ENCODE peak calls at places on chromosomes 2 and 18, in nine cellular contexts. Z is AG04450, J is midbrain, T is right cardiac atrium, O is HCT116, R is left lung, L is AG08395, P is neural progenitor cell, U is hippocampal formation. M is an unnamed sample.

GRCh38 chr2:232372231-232373208 is 6.0 kb upstream of the ALPP start:
- DNase-seq in J (no peak), O (no peak), R (peak), L (peak), T (no peak), P (no peak), Z (no peak), U (no peak), M (no peak)

GRCh38 chr2:169526451-169526850 is 16.9 kb downstream of the KLHL41 start:
- DNase-seq in Z (no peak), L (no peak), J (no peak), U (no peak), R (no peak), T (no peak), P (no peak), O (no peak), M (no peak)

GRCh38 chr18:56475250-56475649 is 163.1 kb downstream of the TXNL1 start:
- DNase-seq in L (peak), Z (no peak), U (no peak), O (no peak), P (no peak), J (no peak), R (no peak), T (no peak), M (no peak)

GRCh38 chr2:205722538-205722878 is 40.2 kb downstream of the NRP2 start:
- DNase-seq in P (peak), U (no peak), L (no peak), J (no peak), O (no peak), R (no peak), Z (no peak), T (no peak), M (no peak)

GRCh38 chr18:10787293-10787901 is 261.6 kb downstream of the NAPG start:
- DNase-seq in J (peak), U (peak), O (peak), R (no peak), T (peak), Z (peak), L (peak), P (peak), M (peak)

GRCh38 chr2:234579231-234579962 is 82.5 kb upstream of the ARL4C start:
- DNase-seq in T (no peak), R (no peak), U (no peak), L (peak), Z (no peak), O (no peak), P (no peak), J (no peak), M (no peak)

GRCh38 chr2:160892204-160892603 is 268.0 kb upstream of the TANK start:
- DNase-seq in T (no peak), U (no peak), J (no peak), O (no peak), R (no peak), L (no peak), P (no peak), Z (no peak), M (no peak)

GRCh38 chr2:134319581-134320246 is 65.8 kb downstream of the MGAT5 start:
- DNase-seq in J (no peak), R (no peak), U (no peak), P (no peak), L (no peak), T (no peak), Z (no peak), O (no peak), M (no peak)

GRCh38 chr2:134836986-134837385 is 1.4 kb upstream of the ACMSD start:
- DNase-seq in Z (peak), L (peak), O (no peak), R (no peak), U (no peak), T (no peak), J (no peak), P (no peak), M (no peak)

GRCh38 chr18:10051877-10052631 is 138.2 kb downstream of the VAPA start:
- DNase-seq in J (peak), P (no peak), R (no peak), T (peak), O (no peak), U (peak), L (peak), Z (peak), M (peak)

GRCh38 chr18:25630682-25631081 is 278.7 kb upstream of the ZNF521 start:
- DNase-seq in Z (no peak), L (no peak), P (no peak), R (no peak), J (no peak), U (no peak), T (no peak), O (no peak), M (no peak)

GRCh38 chr2:190477563-190478454 is 56.7 kb downstream of the NEMP2 start:
- DNase-seq in U (peak), R (no peak), O (no peak), J (peak), P (no peak), Z (no peak), L (no peak), T (no peak), M (peak)

GRCh38 chr2:48998449-48998848 is 155.9 kb downstream of the FSHR start:
- DNase-seq in R (no peak), J (no peak), O (no peak), Z (no peak), L (no peak), P (no peak), T (no peak), U (no peak), M (no peak)

GRCh38 chr2:180761224-180761623 is 219.2 kb upstream of the UBE2E3 start:
- DNase-seq in J (no peak), R (no peak), U (no peak), T (no peak), L (peak), Z (no peak), O (peak), P (no peak), M (no peak)

GRCh38 chr18:75201936-75202335 is 7.0 kb downstream of the PTGR3 start:
- DNase-seq in U (no peak), O (no peak), Z (no peak), R (no peak), L (no peak), J (no peak), T (no peak), P (no peak), M (no peak)

GRCh38 chr18:3122851-3123250 is 96.9 kb downstream of the MYOM1 start:
- DNase-seq in P (no peak), O (no peak), R (no peak), U (no peak), L (no peak), J (no peak), T (no peak), Z (no peak), M (no peak)

GRCh38 chr2:235021752-235022151 is 69.9 kb downstream of the SH3BP4 start:
- DNase-seq in J (no peak), L (peak), O (no peak), R (no peak), Z (peak), T (no peak), P (no peak), U (no peak), M (no peak)

GRCh38 chr2:104794416-104794815 is 59.5 kb upstream of the POU3F3 start:
- DNase-seq in Z (no peak), L (no peak), T (no peak), O (no peak), U (no peak), R (no peak), P (no peak), J (no peak), M (no peak)

GRCh38 chr2:153509133-153509532 is 30.6 kb upstream of the RPRM start:
- DNase-seq in T (no peak), U (no peak), O (no peak), L (no peak), J (no peak), R (peak), Z (no peak), P (peak), M (no peak)

GRCh38 chr18:32661486-32662299 is 111.1 kb downstream of the KLHL14 start:
- DNase-seq in Z (no peak), O (no peak), T (no peak), J (no peak), U (no peak), L (no peak), R (no peak), P (no peak), M (no peak)

GRCh38 chr2:37084797-37085196 is 479 bp downstream of the GPATCH11 start:
- DNase-seq in P (peak), J (no peak), R (no peak), L (no peak), U (no peak), Z (no peak), O (no peak), T (no peak), M (no peak)

GRCh38 chr2:18503686-18504085 is 56.8 kb downstream of the RDH14 start:
- DNase-seq in O (no peak), P (no peak), R (no peak), J (no peak), T (no peak), L (no peak), U (no peak), Z (no peak), M (no peak)

GRCh38 chr2:197915548-197916265 is 111.3 kb downstream of the PLCL1 start:
- DNase-seq in L (peak), J (no peak), U (no peak), P (no peak), R (no peak), Z (peak), T (no peak), O (no peak), M (no peak)

GRCh38 chr2:223925106-223925505 is 20.0 kb downstream of the WDFY1 start:
- DNase-seq in Z (no peak), U (no peak), O (no peak), J (no peak), P (no peak), T (no peak), L (no peak), R (no peak), M (no peak)

GRCh38 chr2:125227843-125228392 is 1202.8 kb downstream of the CNTNAP5 start:
- DNase-seq in O (no peak), J (no peak), P (no peak), T (no peak), L (no peak), U (no peak), Z (no peak), R (no peak), M (no peak)

GRCh38 chr2:191680639-191681038 is 2.7 kb downstream of the NABP1 start:
- DNase-seq in U (no peak), J (no peak), L (no peak), R (no peak), P (no peak), T (no peak), Z (no peak), O (no peak), M (no peak)

GRCh38 chr2:135694711-135695110 is 46.9 kb upstream of the UBXN4 start:
- DNase-seq in J (no peak), O (no peak), T (no peak), L (peak), R (no peak), P (no peak), Z (no peak), U (no peak), M (no peak)

GRCh38 chr2:107712857-107713256 is 113.8 kb upstream of the RGPD4 start:
- DNase-seq in Z (no peak), O (no peak), P (no peak), J (no peak), L (no peak), T (no peak), U (no peak), R (no peak), M (no peak)

GRCh38 chr2:98772531-98772930 is 41.6 kb upstream of the MGAT4A start:
- DNase-seq in U (no peak), T (no peak), R (no peak), J (no peak), Z (no peak), O (no peak), L (no peak), P (no peak), M (no peak)

GRCh38 chr18:59640721-59641120 is 56.5 kb downstream of the CCBE1 start:
- DNase-seq in Z (no peak), R (no peak), O (no peak), J (no peak), L (no peak), P (no peak), T (no peak), U (no peak), M (no peak)